ENCODE peak calls at places on chromosomes 16 and 17, in nine cellular contexts. L, Q, P, G, Y, T, V, X and K are unnamed samples.

GRCh38 chr17:28948873-28949184 is 2.5 kb downstream of the PHF12 start:
- DNase-seq in V (no peak), Y (peak; percentile 15), L (no peak), P (peak; percentile 34), G (no peak), T (no peak), X (no peak), Q (no peak), K (peak; percentile 44)

GRCh38 chr17:80284631-80285030 is 24.0 kb downstream of the RNF213 start:
- DNase-seq in X (no peak), V (no peak), Y (no peak), Q (no peak), L (no peak), G (no peak), P (no peak), T (no peak), K (no peak)

GRCh38 chr16:70685061-70685937 is 554 bp downstream of the MTSS2 start:
- DNase-seq in P (no peak), L (no peak), Q (no peak), G (no peak), T (no peak), V (no peak), Y (peak; percentile 26), X (no peak), K (no peak)

GRCh38 chr17:67258836-67259468 is 14.0 kb upstream of the HELZ start:
- DNase-seq in G (no peak), V (peak; percentile 62), Q (no peak), L (peak; percentile 10), T (peak; percentile 8), P (no peak), X (no peak), Y (peak; percentile 25), K (no peak)

GRCh38 chr16:86946396-86946795 is 368.0 kb downstream of the FOXL1 start:
- DNase-seq in G (no peak), Y (no peak), V (no peak), X (no peak), Q (no peak), P (peak; percentile 34), T (no peak), L (no peak), K (no peak)

GRCh38 chr17:2965621-2966275 is 97.7 kb downstream of the OR1D5 start:
- DNase-seq in T (no peak), Q (no peak), V (no peak), P (peak; percentile 74), L (no peak), X (no peak), Y (no peak), G (no peak), K (peak; percentile 24)

GRCh38 chr16:24820522-24820921 is 25.2 kb upstream of the SLC5A11 start:
- DNase-seq in G (no peak), V (no peak), Q (no peak), P (peak; percentile 44), L (no peak), Y (no peak), T (no peak), X (no peak), K (peak; percentile 70)

GRCh38 chr16:24972608-24973220 is 42.5 kb downstream of the ARHGAP17 start:
- DNase-seq in L (no peak), Y (no peak), G (no peak), V (peak; percentile 33), P (no peak), X (no peak), T (no peak), Q (no peak), K (peak; percentile 23)

GRCh38 chr16:25735645-25736044 is 43.9 kb downstream of the HS3ST4 start:
- DNase-seq in X (no peak), L (no peak), Y (no peak), V (no peak), Q (no peak), P (no peak), G (no peak), T (no peak), K (no peak)

GRCh38 chr17:80774146-80774545 is 217.5 kb upstream of the CHMP6 start:
- DNase-seq in G (no peak), T (no peak), X (no peak), Q (no peak), Y (no peak), P (peak; percentile 60), V (no peak), L (no peak), K (no peak)

GRCh38 chr16:24851700-24852099 is 5.9 kb downstream of the SLC5A11 start:
- DNase-seq in V (no peak), Y (no peak), L (no peak), X (no peak), P (peak; percentile 75), Q (no peak), G (no peak), T (no peak), K (peak; percentile 82)

GRCh38 chr17:58327363-58328194 is 1.0 kb downstream of the TSPOAP1 start:
- DNase-seq in T (no peak), L (no peak), V (no peak), Y (peak; percentile 39), X (peak; percentile 94), Q (no peak), G (no peak), P (no peak), K (no peak)

GRCh38 chr17:55420067-55420775 is 1.4 kb downstream of the MMD start:
- DNase-seq in Y (peak; percentile 20), Q (no peak), G (no peak), T (no peak), V (peak; percentile 70), X (peak; percentile 86), L (peak; percentile 14), P (no peak), K (no peak)

GRCh38 chr16:67339453-67339852 is 12.8 kb downstream of the LRRC36 start:
- DNase-seq in L (no peak), Y (no peak), X (peak; percentile 52), T (no peak), Q (no peak), G (no peak), P (peak; percentile 60), V (no peak), K (peak; percentile 47)

GRCh38 chr16:17775061-17775460 is 304.3 kb upstream of the XYLT1 start:
- DNase-seq in P (no peak), G (no peak), V (no peak), X (no peak), Q (no peak), T (no peak), Y (no peak), L (no peak), K (peak; percentile 13)

GRCh38 chr17:3647769-3648540 is 11.4 kb downstream of the CTNS start:
- DNase-seq in V (peak; percentile 70), T (no peak), Q (no peak), P (peak; percentile 55), X (peak; percentile 80), G (peak; percentile 68), Y (peak; percentile 59), L (no peak), K (peak; percentile 75)

GRCh38 chr16:28494141-28494851 is at the start of gene APOBR:
- DNase-seq in Q (peak; percentile 79), T (peak; percentile 90), L (peak; percentile 82), P (no peak), V (peak; percentile 90), X (peak; percentile 92), Y (peak; percentile 86), G (no peak), K (no peak)

GRCh38 chr17:57289130-57289529 is 32.8 kb downstream of the MSI2 start:
- DNase-seq in V (no peak), T (no peak), L (no peak), Y (no peak), X (no peak), P (no peak), Q (no peak), G (no peak), K (no peak)